ENCODE peak calls at places on chromosomes 11 and 22, in seven cellular contexts. R is stimulated activated naive CD4-positive, alpha-beta T cell; X is cerebellum; S is heart left ventricle; J is NCI-H2107; E is stimulated activated CD4-positive, alpha-beta T cell treated with anti-CD3 and anti-CD28 coated beads, TNF-alpha, amount 100 ng/mL, for 24 hours; D is pancreas. Q is an unnamed sample.

GRCh38 chr22:50169774-50170341 is 673 bp upstream of the PANX2 start:
- DNase-seq in J (no peak), E (peak; percentile 61), S (peak; percentile 28), D (no peak), R (no peak), X (peak; percentile 65), Q (no peak)

GRCh38 chr11:1285876-1286275 is 23.6 kb downstream of the TOLLIP start:
- DNase-seq in S (peak; percentile 20), D (no peak), R (no peak), X (no peak), J (no peak), E (no peak), Q (no peak)

GRCh38 chr22:19419464-19420178 is 11.9 kb downstream of the HIRA start:
- DNase-seq in S (no peak), D (no peak), E (peak; percentile 39), J (no peak), R (peak; percentile 48), X (peak; percentile 42), Q (no peak)

GRCh38 chr11:100753144-100753543 is 66.1 kb downstream of the ARHGAP42 start:
- DNase-seq in J (no peak), X (no peak), S (no peak), D (no peak), E (no peak), R (no peak), Q (no peak)

GRCh38 chr11:121206810-121207209 is 85.8 kb upstream of the SC5D start:
- DNase-seq in D (no peak), E (no peak), R (no peak), J (no peak), S (no peak), X (no peak), Q (no peak)

GRCh38 chr11:1674194-1674878 is 22.7 kb upstream of the KRTAP5-6 start:
- DNase-seq in J (no peak), E (no peak), D (no peak), X (no peak), R (no peak), S (no peak), Q (no peak)

GRCh38 chr11:68503281-68503687 is 42.7 kb downstream of the PPP6R3 start:
- DNase-seq in S (no peak), J (no peak), D (no peak), X (no peak), E (no peak), R (no peak), Q (no peak)

GRCh38 chr22:41524809-41525449 is 19.3 kb downstream of the POLR3H start:
- DNase-seq in R (peak; percentile 75), X (no peak), J (no peak), E (peak; percentile 66), S (no peak), D (no peak), Q (peak; percentile 12)

GRCh38 chr11:96227244-96227643 is 115.8 kb downstream of the MAML2 start:
- DNase-seq in R (no peak), J (no peak), D (no peak), E (no peak), S (no peak), X (no peak), Q (no peak)

GRCh38 chr11:1879342-1879940 is 12.3 kb downstream of the PRR33 start:
- DNase-seq in X (no peak), J (no peak), S (peak; percentile 37), E (no peak), R (no peak), D (no peak), Q (no peak)

Q was measured in A172.